ENCODE peak calls at places on chromosomes 6 and 20, in ten cellular contexts. V, P, N, Y, B, S, X, E, W and L are unnamed samples.

GRCh38 chr20:59810376-59811187 is 122.9 kb downstream of the SYCP2 start:
- DNase-seq in P (no peak), X (no peak), B (peak; percentile 33), V (no peak), W (peak; percentile 78), Y (peak; percentile 22), S (no peak), E (no peak), N (no peak), L (no peak)

GRCh38 chr20:19231359-19232035 is 19.1 kb downstream of the SLC24A3 start:
- DNase-seq in Y (no peak), B (no peak), S (no peak), W (no peak), V (no peak), P (no peak), E (no peak), X (no peak), N (no peak), L (no peak)

GRCh38 chr6:119322715-119323350 is 26.7 kb downstream of the MAN1A1 start:
- DNase-seq in V (no peak), N (no peak), W (no peak), E (no peak), Y (no peak), X (no peak), S (no peak), B (no peak), P (no peak), L (no peak)

GRCh38 chr6:70414813-70415212 is 1.5 kb downstream of the FAM135A start:
- DNase-seq in V (no peak), Y (no peak), N (no peak), B (no peak), S (no peak), P (no peak), W (no peak), E (no peak), X (no peak), L (no peak)

GRCh38 chr6:14922306-14922705 is 323.6 kb upstream of the JARID2 start:
- DNase-seq in Y (no peak), W (no peak), B (no peak), S (no peak), E (no peak), V (no peak), N (no peak), X (no peak), P (no peak), L (no peak)

GRCh38 chr20:32634041-32634805 is 39.5 kb downstream of the C20orf203 start:
- DNase-seq in E (no peak), B (no peak), X (no peak), Y (no peak), V (no peak), S (no peak), N (no peak), W (no peak), P (no peak), L (no peak)

GRCh38 chr6:26224940-26225847 is 138.0 kb downstream of the HFE start:
- DNase-seq in W (peak; percentile 67), Y (no peak), X (peak; percentile 94), B (no peak), S (peak; percentile 79), E (no peak), N (no peak), P (peak; percentile 58), V (no peak), L (no peak)

GRCh38 chr20:62860924-62861691 is 514 bp downstream of the TCFL5 start:
- DNase-seq in P (peak; percentile 65), Y (no peak), V (no peak), W (peak; percentile 35), B (no peak), S (no peak), N (no peak), E (no peak), X (peak; percentile 28), L (peak; percentile 38)

GRCh38 chr6:91761621-91762020 is 1174.7 kb upstream of the MAP3K7 start:
- DNase-seq in X (no peak), N (no peak), E (no peak), V (no peak), Y (no peak), W (no peak), S (no peak), P (no peak), B (no peak), L (no peak)

GRCh38 chr6:147700436-147701209 is 192.1 kb downstream of the SAMD5 start:
- DNase-seq in E (no peak), N (no peak), Y (no peak), W (no peak), V (no peak), P (no peak), B (no peak), X (no peak), S (no peak), L (no peak)

GRCh38 chr6:145071836-145072235 is 663.5 kb downstream of the EPM2A start:
- DNase-seq in V (no peak), E (no peak), X (peak; percentile 93), B (no peak), N (no peak), S (peak; percentile 51), W (no peak), P (no peak), Y (no peak), L (no peak)